ENCODE peak calls at places on chromosomes 4 and X, in seven cellular contexts. One of them, this sample, is unnamed.
A peak's percentile ranks its signal among the peaks of the same experiment; 100 is the strongest.

GRCh38 chrX:129754266-129755024 is 15.7 kb downstream of the XPNPEP2 start:
- DNase-seq in CD8-positive, alpha-beta T cell: no peak
- DNase-seq in HFF-Myc: no peak
- DNase-seq in progenitor cell of endocrine pancreas: no peak
- DNase-seq in CD4-positive, CD25-positive, alpha-beta regulatory T cell: no peak
- DNase-seq in CD4-positive, alpha-beta T cell: no peak
- DNase-seq in HAP-1: peak; percentile 29
- DNase-seq in this sample: no peak

GRCh38 chrX:77505227-77505626 is 58.0 kb downstream of the FGF16 start:
- DNase-seq in CD4-positive, alpha-beta T cell: no peak
- DNase-seq in progenitor cell of endocrine pancreas: no peak
- DNase-seq in CD4-positive, CD25-positive, alpha-beta regulatory T cell: no peak
- DNase-seq in CD8-positive, alpha-beta T cell: no peak
- DNase-seq in HFF-Myc: no peak
- DNase-seq in HAP-1: no peak
- DNase-seq in this sample: no peak

GRCh38 chrX:95145848-95146540 is 1472.0 kb downstream of the FAM133A start:
- DNase-seq in CD4-positive, CD25-positive, alpha-beta regulatory T cell: no peak
- DNase-seq in CD8-positive, alpha-beta T cell: no peak
- DNase-seq in HAP-1: peak; percentile 61
- DNase-seq in CD4-positive, alpha-beta T cell: no peak
- DNase-seq in HFF-Myc: no peak
- DNase-seq in progenitor cell of endocrine pancreas: no peak
- DNase-seq in this sample: no peak

GRCh38 chrX:41302293-41302868 is 31.6 kb upstream of the DDX3X start:
- DNase-seq in CD4-positive, CD25-positive, alpha-beta regulatory T cell: no peak
- DNase-seq in progenitor cell of endocrine pancreas: no peak
- DNase-seq in CD8-positive, alpha-beta T cell: no peak
- DNase-seq in HAP-1: no peak
- DNase-seq in CD4-positive, alpha-beta T cell: no peak
- DNase-seq in HFF-Myc: no peak
- DNase-seq in this sample: no peak

GRCh38 chr4:184907216-184907615 is 81.4 kb upstream of the ACSL1 start:
- DNase-seq in CD4-positive, alpha-beta T cell: no peak
- DNase-seq in HFF-Myc: no peak
- DNase-seq in HAP-1: no peak
- DNase-seq in progenitor cell of endocrine pancreas: no peak
- DNase-seq in CD4-positive, CD25-positive, alpha-beta regulatory T cell: peak; percentile 2
- DNase-seq in CD8-positive, alpha-beta T cell: no peak
- DNase-seq in this sample: no peak

GRCh38 chr4:111982089-111982488 is 163.2 kb upstream of the FAM241A start:
- DNase-seq in HFF-Myc: no peak
- DNase-seq in CD4-positive, CD25-positive, alpha-beta regulatory T cell: no peak
- DNase-seq in HAP-1: no peak
- DNase-seq in progenitor cell of endocrine pancreas: no peak
- DNase-seq in CD4-positive, alpha-beta T cell: no peak
- DNase-seq in CD8-positive, alpha-beta T cell: no peak
- DNase-seq in this sample: no peak

GRCh38 chr4:126779446-126780166 is 853.2 kb upstream of the INTU start:
- DNase-seq in progenitor cell of endocrine pancreas: no peak
- DNase-seq in CD4-positive, alpha-beta T cell: no peak
- DNase-seq in CD4-positive, CD25-positive, alpha-beta regulatory T cell: no peak
- DNase-seq in HFF-Myc: no peak
- DNase-seq in HAP-1: no peak
- DNase-seq in CD8-positive, alpha-beta T cell: no peak
- DNase-seq in this sample: no peak

GRCh38 chr4:72919937-72920336 is 149.6 kb downstream of the COX18 start:
- DNase-seq in CD4-positive, alpha-beta T cell: no peak
- DNase-seq in CD4-positive, CD25-positive, alpha-beta regulatory T cell: no peak
- DNase-seq in HFF-Myc: no peak
- DNase-seq in HAP-1: no peak
- DNase-seq in progenitor cell of endocrine pancreas: no peak
- DNase-seq in CD8-positive, alpha-beta T cell: no peak
- DNase-seq in this sample: no peak

GRCh38 chr4:188113156-188113555 is 3.8 kb upstream of the TRIML2 start:
- DNase-seq in CD4-positive, CD25-positive, alpha-beta regulatory T cell: no peak
- DNase-seq in CD8-positive, alpha-beta T cell: no peak
- DNase-seq in CD4-positive, alpha-beta T cell: no peak
- DNase-seq in HAP-1: no peak
- DNase-seq in HFF-Myc: no peak
- DNase-seq in progenitor cell of endocrine pancreas: no peak
- DNase-seq in this sample: no peak

GRCh38 chr4:3834921-3835521 is 68.8 kb downstream of the ADRA2C start:
- DNase-seq in HFF-Myc: no peak
- DNase-seq in progenitor cell of endocrine pancreas: no peak
- DNase-seq in CD4-positive, CD25-positive, alpha-beta regulatory T cell: no peak
- DNase-seq in CD8-positive, alpha-beta T cell: no peak
- DNase-seq in HAP-1: no peak
- DNase-seq in CD4-positive, alpha-beta T cell: no peak
- DNase-seq in this sample: no peak

GRCh38 chr4:93657527-93657926 is 171.0 kb upstream of the ATOH1 start:
- DNase-seq in CD4-positive, CD25-positive, alpha-beta regulatory T cell: no peak
- DNase-seq in CD4-positive, alpha-beta T cell: no peak
- DNase-seq in HAP-1: no peak
- DNase-seq in progenitor cell of endocrine pancreas: no peak
- DNase-seq in HFF-Myc: no peak
- DNase-seq in CD8-positive, alpha-beta T cell: no peak
- DNase-seq in this sample: no peak

GRCh38 chr4:181004056-181004455 is 1239.1 kb upstream of the TENM3 start:
- DNase-seq in HFF-Myc: no peak
- DNase-seq in CD4-positive, CD25-positive, alpha-beta regulatory T cell: no peak
- DNase-seq in progenitor cell of endocrine pancreas: no peak
- DNase-seq in HAP-1: no peak
- DNase-seq in CD8-positive, alpha-beta T cell: no peak
- DNase-seq in CD4-positive, alpha-beta T cell: no peak
- DNase-seq in this sample: no peak

GRCh38 chrX:98068210-98068609 is 1184.5 kb downstream of the RPA4 start:
- DNase-seq in HFF-Myc: no peak
- DNase-seq in CD4-positive, alpha-beta T cell: no peak
- DNase-seq in HAP-1: no peak
- DNase-seq in progenitor cell of endocrine pancreas: no peak
- DNase-seq in CD4-positive, CD25-positive, alpha-beta regulatory T cell: no peak
- DNase-seq in CD8-positive, alpha-beta T cell: no peak
- DNase-seq in this sample: no peak

GRCh38 chrX:101602077-101602476 is 15.7 kb downstream of the ARMCX6 start:
- DNase-seq in CD4-positive, alpha-beta T cell: no peak
- DNase-seq in CD8-positive, alpha-beta T cell: no peak
- DNase-seq in HAP-1: no peak
- DNase-seq in CD4-positive, CD25-positive, alpha-beta regulatory T cell: no peak
- DNase-seq in progenitor cell of endocrine pancreas: no peak
- DNase-seq in HFF-Myc: peak; percentile 33
- DNase-seq in this sample: no peak

GRCh38 chr4:48439988-48440387 is 43.2 kb upstream of the SLC10A4 start:
- DNase-seq in HFF-Myc: no peak
- DNase-seq in HAP-1: no peak
- DNase-seq in CD4-positive, CD25-positive, alpha-beta regulatory T cell: no peak
- DNase-seq in progenitor cell of endocrine pancreas: no peak
- DNase-seq in CD4-positive, alpha-beta T cell: no peak
- DNase-seq in CD8-positive, alpha-beta T cell: no peak
- DNase-seq in this sample: no peak

GRCh38 chr4:75432683-75433082 is 81.5 kb downstream of the RCHY1 start:
- DNase-seq in HFF-Myc: no peak
- DNase-seq in HAP-1: peak; percentile 28
- DNase-seq in progenitor cell of endocrine pancreas: no peak
- DNase-seq in CD4-positive, alpha-beta T cell: no peak
- DNase-seq in CD8-positive, alpha-beta T cell: no peak
- DNase-seq in CD4-positive, CD25-positive, alpha-beta regulatory T cell: no peak
- DNase-seq in this sample: no peak

GRCh38 chrX:133412665-133413064 is 2.6 kb downstream of the GPC4 start:
- DNase-seq in HAP-1: no peak
- DNase-seq in CD8-positive, alpha-beta T cell: no peak
- DNase-seq in progenitor cell of endocrine pancreas: no peak
- DNase-seq in HFF-Myc: no peak
- DNase-seq in CD4-positive, alpha-beta T cell: no peak
- DNase-seq in CD4-positive, CD25-positive, alpha-beta regulatory T cell: no peak
- DNase-seq in this sample: no peak

GRCh38 chr4:16199132-16199531 is 27.1 kb downstream of the TAPT1 start:
- DNase-seq in HFF-Myc: no peak
- DNase-seq in HAP-1: no peak
- DNase-seq in CD4-positive, alpha-beta T cell: no peak
- DNase-seq in CD8-positive, alpha-beta T cell: no peak
- DNase-seq in progenitor cell of endocrine pancreas: no peak
- DNase-seq in CD4-positive, CD25-positive, alpha-beta regulatory T cell: no peak
- DNase-seq in this sample: no peak

GRCh38 chr4:73947239-73947985 is 34.4 kb downstream of the PF4 start:
- DNase-seq in HAP-1: no peak
- DNase-seq in progenitor cell of endocrine pancreas: no peak
- DNase-seq in HFF-Myc: no peak
- DNase-seq in CD8-positive, alpha-beta T cell: no peak
- DNase-seq in CD4-positive, CD25-positive, alpha-beta regulatory T cell: no peak
- DNase-seq in CD4-positive, alpha-beta T cell: no peak
- DNase-seq in this sample: no peak

GRCh38 chr4:108029731-108030130 is 40.0 kb downstream of the HADH start:
- DNase-seq in HAP-1: no peak
- DNase-seq in CD4-positive, alpha-beta T cell: no peak
- DNase-seq in CD8-positive, alpha-beta T cell: no peak
- DNase-seq in HFF-Myc: no peak
- DNase-seq in CD4-positive, CD25-positive, alpha-beta regulatory T cell: no peak
- DNase-seq in progenitor cell of endocrine pancreas: no peak
- DNase-seq in this sample: no peak

GRCh38 chr4:36325499-36325898 is 44.1 kb downstream of the DTHD1 start:
- DNase-seq in CD8-positive, alpha-beta T cell: no peak
- DNase-seq in CD4-positive, alpha-beta T cell: no peak
- DNase-seq in HAP-1: no peak
- DNase-seq in CD4-positive, CD25-positive, alpha-beta regulatory T cell: no peak
- DNase-seq in HFF-Myc: no peak
- DNase-seq in progenitor cell of endocrine pancreas: no peak
- DNase-seq in this sample: no peak

GRCh38 chr4:2251073-2251794 is 9.3 kb upstream of the HAUS3 start:
- DNase-seq in CD4-positive, alpha-beta T cell: no peak
- DNase-seq in HFF-Myc: no peak
- DNase-seq in CD4-positive, CD25-positive, alpha-beta regulatory T cell: no peak
- DNase-seq in CD8-positive, alpha-beta T cell: no peak
- DNase-seq in HAP-1: peak; percentile 4
- DNase-seq in progenitor cell of endocrine pancreas: no peak
- DNase-seq in this sample: peak; percentile 0

GRCh38 chr4:165505991-165506779 is 127.4 kb downstream of the CPE start:
- DNase-seq in CD8-positive, alpha-beta T cell: no peak
- DNase-seq in CD4-positive, CD25-positive, alpha-beta regulatory T cell: no peak
- DNase-seq in HFF-Myc: no peak
- DNase-seq in progenitor cell of endocrine pancreas: no peak
- DNase-seq in CD4-positive, alpha-beta T cell: no peak
- DNase-seq in HAP-1: no peak
- DNase-seq in this sample: no peak

GRCh38 chr4:56255820-56256219 is 131.5 kb downstream of the AASDH start:
- DNase-seq in CD4-positive, CD25-positive, alpha-beta regulatory T cell: no peak
- DNase-seq in CD8-positive, alpha-beta T cell: no peak
- DNase-seq in CD4-positive, alpha-beta T cell: no peak
- DNase-seq in HAP-1: no peak
- DNase-seq in progenitor cell of endocrine pancreas: no peak
- DNase-seq in HFF-Myc: no peak
- DNase-seq in this sample: no peak

GRCh38 chr4:184969610-184970009 is 48.7 kb upstream of the HELT start:
- DNase-seq in CD4-positive, CD25-positive, alpha-beta regulatory T cell: no peak
- DNase-seq in HFF-Myc: no peak
- DNase-seq in CD8-positive, alpha-beta T cell: no peak
- DNase-seq in progenitor cell of endocrine pancreas: no peak
- DNase-seq in CD4-positive, alpha-beta T cell: no peak
- DNase-seq in HAP-1: no peak
- DNase-seq in this sample: no peak

GRCh38 chrX:5113128-5113527 is 1115.5 kb downstream of the NLGN4X start:
- DNase-seq in CD8-positive, alpha-beta T cell: no peak
- DNase-seq in CD4-positive, CD25-positive, alpha-beta regulatory T cell: no peak
- DNase-seq in HAP-1: no peak
- DNase-seq in HFF-Myc: no peak
- DNase-seq in progenitor cell of endocrine pancreas: no peak
- DNase-seq in CD4-positive, alpha-beta T cell: no peak
- DNase-seq in this sample: no peak

GRCh38 chr4:85734446-85734845 is 259.5 kb downstream of the ARHGAP24 start:
- DNase-seq in CD4-positive, CD25-positive, alpha-beta regulatory T cell: no peak
- DNase-seq in HFF-Myc: no peak
- DNase-seq in HAP-1: no peak
- DNase-seq in CD4-positive, alpha-beta T cell: no peak
- DNase-seq in CD8-positive, alpha-beta T cell: no peak
- DNase-seq in progenitor cell of endocrine pancreas: no peak
- DNase-seq in this sample: no peak

GRCh38 chr4:107755841-107756356 is 35.9 kb upstream of the PAPSS1 start:
- DNase-seq in HAP-1: peak; percentile 48
- DNase-seq in CD8-positive, alpha-beta T cell: no peak
- DNase-seq in CD4-positive, alpha-beta T cell: no peak
- DNase-seq in CD4-positive, CD25-positive, alpha-beta regulatory T cell: no peak
- DNase-seq in progenitor cell of endocrine pancreas: no peak
- DNase-seq in HFF-Myc: no peak
- DNase-seq in this sample: no peak

GRCh38 chrX:46770006-46770816 is 11.3 kb upstream of the SLC9A7 start:
- DNase-seq in progenitor cell of endocrine pancreas: no peak
- DNase-seq in CD8-positive, alpha-beta T cell: no peak
- DNase-seq in CD4-positive, CD25-positive, alpha-beta regulatory T cell: no peak
- DNase-seq in CD4-positive, alpha-beta T cell: no peak
- DNase-seq in HFF-Myc: no peak
- DNase-seq in HAP-1: no peak
- DNase-seq in this sample: no peak

GRCh38 chrX:134821370-134821769 is 163.1 kb upstream of the PLAC1 start:
- DNase-seq in CD4-positive, alpha-beta T cell: no peak
- DNase-seq in CD8-positive, alpha-beta T cell: no peak
- DNase-seq in HAP-1: no peak
- DNase-seq in HFF-Myc: peak; percentile 27
- DNase-seq in CD4-positive, CD25-positive, alpha-beta regulatory T cell: no peak
- DNase-seq in progenitor cell of endocrine pancreas: no peak
- DNase-seq in this sample: no peak

GRCh38 chr4:82123934-82124333 is 249.9 kb downstream of the HNRNPD start:
- DNase-seq in CD4-positive, alpha-beta T cell: no peak
- DNase-seq in CD4-positive, CD25-positive, alpha-beta regulatory T cell: peak; percentile 34
- DNase-seq in progenitor cell of endocrine pancreas: no peak
- DNase-seq in CD8-positive, alpha-beta T cell: no peak
- DNase-seq in HAP-1: no peak
- DNase-seq in HFF-Myc: no peak
- DNase-seq in this sample: no peak

GRCh38 chr4:40270609-40271008 is 64.5 kb upstream of the CHRNA9 start:
- DNase-seq in HFF-Myc: no peak
- DNase-seq in progenitor cell of endocrine pancreas: no peak
- DNase-seq in CD4-positive, alpha-beta T cell: no peak
- DNase-seq in HAP-1: no peak
- DNase-seq in CD8-positive, alpha-beta T cell: no peak
- DNase-seq in CD4-positive, CD25-positive, alpha-beta regulatory T cell: no peak
- DNase-seq in this sample: no peak

GRCh38 chr4:138804705-138805104 is 210.9 kb upstream of the NOCT start:
- DNase-seq in HAP-1: peak; percentile 10
- DNase-seq in HFF-Myc: no peak
- DNase-seq in CD4-positive, alpha-beta T cell: no peak
- DNase-seq in progenitor cell of endocrine pancreas: no peak
- DNase-seq in CD4-positive, CD25-positive, alpha-beta regulatory T cell: no peak
- DNase-seq in CD8-positive, alpha-beta T cell: no peak
- DNase-seq in this sample: no peak

GRCh38 chr4:159071969-159072765 is 30.7 kb upstream of the RAPGEF2 start:
- DNase-seq in HFF-Myc: no peak
- DNase-seq in CD8-positive, alpha-beta T cell: no peak
- DNase-seq in CD4-positive, CD25-positive, alpha-beta regulatory T cell: no peak
- DNase-seq in progenitor cell of endocrine pancreas: no peak
- DNase-seq in CD4-positive, alpha-beta T cell: no peak
- DNase-seq in HAP-1: no peak
- DNase-seq in this sample: no peak

GRCh38 chrX:129472116-129472515 is 51.2 kb downstream of the SMARCA1 start:
- DNase-seq in HAP-1: no peak
- DNase-seq in CD4-positive, alpha-beta T cell: no peak
- DNase-seq in progenitor cell of endocrine pancreas: no peak
- DNase-seq in HFF-Myc: peak; percentile 16
- DNase-seq in CD4-positive, CD25-positive, alpha-beta regulatory T cell: no peak
- DNase-seq in CD8-positive, alpha-beta T cell: no peak
- DNase-seq in this sample: no peak

GRCh38 chrX:69618803-69619202 is 2.9 kb downstream of the EDA start:
- DNase-seq in CD8-positive, alpha-beta T cell: no peak
- DNase-seq in CD4-positive, alpha-beta T cell: no peak
- DNase-seq in progenitor cell of endocrine pancreas: no peak
- DNase-seq in HFF-Myc: no peak
- DNase-seq in HAP-1: peak; percentile 31
- DNase-seq in CD4-positive, CD25-positive, alpha-beta regulatory T cell: no peak
- DNase-seq in this sample: no peak

GRCh38 chr4:54233697-54234496 is 4.8 kb downstream of the PDGFRA start:
- DNase-seq in HFF-Myc: peak; percentile 68
- DNase-seq in progenitor cell of endocrine pancreas: peak; percentile 71
- DNase-seq in CD4-positive, CD25-positive, alpha-beta regulatory T cell: peak; percentile 65
- DNase-seq in CD8-positive, alpha-beta T cell: peak; percentile 60
- DNase-seq in CD4-positive, alpha-beta T cell: peak; percentile 60
- DNase-seq in HAP-1: peak; percentile 82
- DNase-seq in this sample: peak; percentile 74

GRCh38 chr4:52376107-52376704 is 282.9 kb downstream of the USP46 start:
- DNase-seq in HFF-Myc: peak; percentile 24
- DNase-seq in CD8-positive, alpha-beta T cell: no peak
- DNase-seq in HAP-1: peak; percentile 63
- DNase-seq in CD4-positive, CD25-positive, alpha-beta regulatory T cell: peak; percentile 3
- DNase-seq in CD4-positive, alpha-beta T cell: no peak
- DNase-seq in progenitor cell of endocrine pancreas: no peak
- DNase-seq in this sample: peak; percentile 47

This sample was measured in neural crest cell.